ENCODE peak calls at places on chromosomes 2 and 18, in five cellular contexts. Q, W, S, F and C are unnamed samples.

GRCh38 chr2:86037795-86038192 is 67.9 kb downstream of the POLR1A start:
- DNase-seq in S (no peak), W (no peak), Q (no peak), F (no peak), C (no peak)

GRCh38 chr2:191846787-191847620 is at the start of gene CAVIN2:
- DNase-seq in W (no peak), S (peak; percentile 100), Q (peak; percentile 60), F (no peak), C (peak; percentile 73)

GRCh38 chr2:27131429-27131828 is 3.0 kb downstream of the PREB start:
- DNase-seq in S (no peak), F (no peak), W (no peak), Q (no peak), C (no peak)

GRCh38 chr18:60965856-60966255 is 367.4 kb upstream of the CDH20 start:
- DNase-seq in W (no peak), F (no peak), Q (no peak), S (peak; percentile 64), C (no peak)

GRCh38 chr2:205802069-205802468 is 119.8 kb downstream of the NRP2 start:
- DNase-seq in S (no peak), Q (no peak), W (no peak), F (no peak), C (no peak)

GRCh38 chr2:151486100-151486499 is 76.4 kb downstream of the RIF1 start:
- DNase-seq in S (no peak), W (no peak), Q (no peak), F (no peak), C (no peak)

GRCh38 chr18:2324459-2324858 is 246.8 kb downstream of the METTL4 start:
- DNase-seq in S (no peak), W (no peak), F (no peak), Q (no peak), C (no peak)

GRCh38 chr2:172086349-172087190 is 1.3 kb downstream of the DLX1 start:
- DNase-seq in S (peak; percentile 20), Q (peak; percentile 5), F (peak; percentile 40), W (peak; percentile 80), C (no peak)

GRCh38 chr18:65725421-65726050 is 25.3 kb upstream of the CDH7 start:
- DNase-seq in S (no peak), Q (no peak), F (no peak), W (peak; percentile 67), C (no peak)

GRCh38 chr18:57050314-57050949 is 96.5 kb upstream of the BOD1L2 start:
- DNase-seq in W (no peak), Q (no peak), S (no peak), F (no peak), C (no peak)

GRCh38 chr2:200786423-200786822 is 25.3 kb upstream of the BZW1 start:
- DNase-seq in F (no peak), W (no peak), Q (no peak), S (peak; percentile 78), C (no peak)

GRCh38 chr18:13184396-13184795 is 34.2 kb upstream of the LDLRAD4 start:
- DNase-seq in F (no peak), W (no peak), S (no peak), Q (no peak), C (no peak)

GRCh38 chr18:74196220-74197119 is 48.1 kb downstream of the TIMM21 start:
- DNase-seq in F (peak; percentile 27), Q (peak; percentile 43), S (peak; percentile 78), W (no peak), C (no peak)

GRCh38 chr2:9244985-9245544 is 38.5 kb downstream of the ASAP2 start:
- DNase-seq in S (no peak), Q (no peak), W (no peak), F (no peak), C (no peak)

GRCh38 chr18:40094441-40094840 is 1860.6 kb upstream of the PIK3C3 start:
- DNase-seq in F (no peak), S (no peak), Q (no peak), W (no peak), C (peak; percentile 10)

GRCh38 chr2:168137510-168138180 is 109.8 kb downstream of the STK39 start:
- DNase-seq in W (no peak), F (no peak), S (no peak), Q (no peak), C (no peak)

GRCh38 chr2:239570971-239571520 is 170.2 kb upstream of the HDAC4 start:
- DNase-seq in W (no peak), S (no peak), F (no peak), Q (no peak), C (no peak)

GRCh38 chr2:146912536-146912935 is 932.3 kb upstream of the ACVR2A start:
- DNase-seq in W (no peak), S (no peak), Q (no peak), F (no peak), C (no peak)

GRCh38 chr2:159849160-159849813 is 51.3 kb upstream of the CD302 start:
- DNase-seq in F (no peak), S (no peak), Q (no peak), W (no peak), C (no peak)

GRCh38 chr2:201785135-201785534 is 4.4 kb upstream of the ALS2 start:
- DNase-seq in F (no peak), S (no peak), W (no peak), Q (no peak), C (no peak)

GRCh38 chr2:36427790-36428243 is 72.2 kb downstream of the CRIM1 start:
- DNase-seq in Q (no peak), S (no peak), W (no peak), F (no peak), C (no peak)

GRCh38 chr18:471701-472100 is 28.8 kb downstream of the COLEC12 start:
- DNase-seq in F (no peak), W (no peak), Q (no peak), S (no peak), C (no peak)

GRCh38 chr2:173355866-173356508 is 1.3 kb downstream of the CDCA7 start:
- DNase-seq in Q (no peak), W (no peak), S (peak; percentile 36), F (no peak), C (no peak)

GRCh38 chr18:37537868-37538525 is 27.6 kb downstream of the CELF4 start:
- DNase-seq in W (peak; percentile 95), Q (peak; percentile 62), F (peak; percentile 3), S (peak; percentile 44), C (no peak)

GRCh38 chr2:217370391-217370790 is 510.5 kb upstream of the TNP1 start:
- DNase-seq in S (no peak), W (no peak), Q (no peak), F (no peak), C (peak; percentile 22)

GRCh38 chr18:45749918-45750689 is 26.1 kb downstream of the SLC14A1 start:
- DNase-seq in F (no peak), W (no peak), Q (no peak), S (no peak), C (no peak)